ENCODE peak calls at places on chromosomes 12 and 14, in six cellular contexts. E is upper lobe of left lung; N is naive thymus-derived CD4-positive, alpha-beta T cell; D is foreskin keratinocyte; A is GM23248; H is DND-41. K is an unnamed sample.

GRCh38 chr12:22047495-22047894 is 1.5 kb downstream of the CMAS start:
- DNase-seq in E (no peak), N (no peak), D (no peak), A (no peak), H (no peak), K (no peak)

GRCh38 chr14:77309122-77309521 is 11.6 kb downstream of the POMT2 start:
- DNase-seq in E (no peak), N (no peak), D (no peak), A (no peak), H (no peak), K (no peak)

GRCh38 chr14:91693342-91693741 is 38.5 kb downstream of the CATSPERB start:
- DNase-seq in E (no peak), N (no peak), D (peak; percentile 80), A (peak; percentile 90), H (no peak), K (no peak)

GRCh38 chr12:81668475-81668874 is 90.7 kb downstream of the PPFIA2 start:
- DNase-seq in E (no peak), N (no peak), D (peak; percentile 88), A (peak; percentile 94), H (no peak), K (no peak)

GRCh38 chr12:40209886-40210285 is 14.9 kb upstream of the LRRK2 start:
- DNase-seq in E (no peak), N (no peak), D (no peak), A (no peak), H (no peak), K (no peak)

GRCh38 chr14:51540364-51540763 is 111.3 kb upstream of the FRMD6 start:
- DNase-seq in E (no peak), N (no peak), D (peak; percentile 83), A (peak; percentile 77), H (no peak), K (no peak)

GRCh38 chr14:65250162-65250495 is 147.8 kb upstream of the MAX start:
- DNase-seq in E (no peak), N (no peak), D (no peak), A (no peak), H (no peak), K (no peak)

GRCh38 chr12:109165599-109165998 is 49.2 kb downstream of the ACACB start:
- DNase-seq in E (no peak), N (no peak), D (peak; percentile 20), A (peak; percentile 44), H (no peak), K (no peak)

GRCh38 chr14:32329146-32329545 is at the start of gene AKAP6:
- DNase-seq in E (no peak), N (no peak), D (no peak), A (peak; percentile 25), H (no peak), K (no peak)

GRCh38 chr12:60174476-60174875 is 578.6 kb downstream of the SLC16A7 start:
- DNase-seq in E (no peak), N (no peak), D (no peak), A (peak; percentile 56), H (no peak), K (no peak)

GRCh38 chr14:105891631-105892452 is 365.5 kb downstream of the TMEM121 start:
- DNase-seq in E (no peak), N (no peak), D (no peak), A (no peak), H (no peak), K (no peak)

GRCh38 chr12:96375841-96376249 is 24.4 kb downstream of the CDK17 start:
- DNase-seq in E (no peak), N (no peak), D (no peak), A (no peak), H (no peak), K (no peak)

GRCh38 chr14:103746706-103747105 is 31.1 kb downstream of the ZFYVE21 start:
- DNase-seq in E (no peak), N (no peak), D (no peak), A (peak; percentile 60), H (no peak), K (no peak)

GRCh38 chr12:78439666-78440065 is 424.9 kb upstream of the SYT1 start:
- DNase-seq in E (no peak), N (no peak), D (no peak), A (no peak), H (no peak), K (no peak)

GRCh38 chr14:21263284-21264024 is 5.8 kb downstream of the HNRNPC start:
- DNase-seq in E (no peak), N (no peak), D (no peak), A (peak; percentile 50), H (no peak), K (no peak)
- H3K4me1 ChIP-seq in E (peaks cover 59% of the 10 kb centered on the region), N (peaks cover 49% of the 10 kb centered on the region), D (peaks cover 39% of the 10 kb centered on the region), A (peaks cover 66% of the 10 kb centered on the region), H (peaks cover 89% of the 10 kb centered on the region), K (peaks cover 31% of the 10 kb centered on the region)

GRCh38 chr14:37590096-37590809 is 4.8 kb downstream of the FOXA1 start:
- DNase-seq in E (no peak), N (no peak), D (no peak), A (no peak), H (no peak), K (no peak)

GRCh38 chr14:37587881-37588666 is 7.0 kb downstream of the FOXA1 start:
- DNase-seq in E (peak; percentile 86), N (no peak), D (no peak), A (peak; percentile 26), H (no peak), K (peak; percentile 62)

GRCh38 chr14:37587438-37587837 is 7.6 kb downstream of the FOXA1 start:
- DNase-seq in E (no peak), N (no peak), D (no peak), A (no peak), H (no peak), K (no peak)

GRCh38 chr14:37588956-37589737 is 5.9 kb downstream of the FOXA1 start:
- DNase-seq in E (no peak), N (no peak), D (no peak), A (no peak), H (no peak), K (no peak)

DNA sequence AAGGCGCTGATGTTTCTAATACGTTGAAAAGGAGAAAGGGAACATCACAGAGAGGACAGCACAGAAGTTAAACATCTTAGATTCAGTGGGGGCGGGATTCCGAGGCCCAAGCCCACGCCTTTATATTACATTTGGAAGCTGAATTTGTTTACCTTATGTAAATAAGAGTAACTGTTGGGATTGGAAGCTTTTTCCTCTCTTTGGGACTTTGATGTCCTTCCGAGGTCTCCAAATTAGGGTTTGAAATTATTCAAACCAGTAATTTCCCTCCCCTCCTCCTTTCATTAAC is 6.4 kb downstream of the FOXA1 start:
- DNase-seq in E (no peak), N (no peak), D (no peak), A (no peak), H (no peak), K (no peak)
- H3K4me1 ChIP-seq in E (peaks cover 30% of the 10 kb centered on the region), N (no peaks in the 10 kb centered on the region), D (no peaks in the 10 kb centered on the region), A (no peaks in the 10 kb centered on the region), H (no peaks in the 10 kb centered on the region), K (no peaks in the 10 kb centered on the region)

GRCh38 chr12:53182836-53183235 is 2.1 kb upstream of the CSAD start:
- DNase-seq in E (no peak), N (no peak), D (no peak), A (peak; percentile 47), H (no peak), K (no peak)

GRCh38 chr12:53179694-53180269 is 740 bp upstream of the ZNF740 start:
- DNase-seq in E (no peak), N (no peak), D (peak; percentile 39), A (no peak), H (no peak), K (no peak)

GRCh38 chr12:53181935-53182334 is 1.2 kb upstream of the CSAD start:
- DNase-seq in E (no peak), N (no peak), D (no peak), A (peak; percentile 27), H (no peak), K (no peak)

GRCh38 chr12:53180931-53181645 is 363 bp upstream of the CSAD start:
- DNase-seq in E (peak; percentile 95), N (no peak), D (peak; percentile 41), A (peak; percentile 85), H (peak; percentile 85), K (peak; percentile 84)

GRCh38 chr12:53180270-53180930 is at the start of the genes CSAD and ZNF740:
- DNase-seq in E (peak; percentile 99), N (peak; percentile 97), D (peak; percentile 94), A (peak; percentile 99), H (peak; percentile 99), K (peak; percentile 97)
- H3K4me1 ChIP-seq in E (peaks cover 38% of the 10 kb centered on the region), N (peaks cover 30% of the 10 kb centered on the region), D (peaks cover 9% of the 10 kb centered on the region), A (peaks cover 35% of the 10 kb centered on the region), H (peaks cover 43% of the 10 kb centered on the region), K (peaks cover 28% of the 10 kb centered on the region)

GRCh38 chr12:106142591-106143261 is 4.0 kb upstream of the NUAK1 start:
- DNase-seq in E (no peak), N (no peak), D (no peak), A (no peak), H (no peak), K (no peak)
- H3K4me1 ChIP-seq in E (peaks cover 22% of the 10 kb centered on the region), N (no peaks in the 10 kb centered on the region), D (peaks cover 26% of the 10 kb centered on the region), A (peaks cover 32% of the 10 kb centered on the region), H (no peaks in the 10 kb centered on the region), K (peaks cover 9% of the 10 kb centered on the region)

GRCh38 chr14:56135001-56135400 is 16.8 kb downstream of the PELI2 start:
- DNase-seq in E (no peak), N (no peak), D (no peak), A (peak; percentile 25), H (no peak), K (peak; percentile 68)
- H3K4me1 ChIP-seq in E (peaks cover 11% of the 10 kb centered on the region), N (no peaks in the 10 kb centered on the region), D (peaks cover 4% of the 10 kb centered on the region), A (peaks cover 4% of the 10 kb centered on the region), H (peaks cover 78% of the 10 kb centered on the region), K (peaks cover 78% of the 10 kb centered on the region)

DNA sequence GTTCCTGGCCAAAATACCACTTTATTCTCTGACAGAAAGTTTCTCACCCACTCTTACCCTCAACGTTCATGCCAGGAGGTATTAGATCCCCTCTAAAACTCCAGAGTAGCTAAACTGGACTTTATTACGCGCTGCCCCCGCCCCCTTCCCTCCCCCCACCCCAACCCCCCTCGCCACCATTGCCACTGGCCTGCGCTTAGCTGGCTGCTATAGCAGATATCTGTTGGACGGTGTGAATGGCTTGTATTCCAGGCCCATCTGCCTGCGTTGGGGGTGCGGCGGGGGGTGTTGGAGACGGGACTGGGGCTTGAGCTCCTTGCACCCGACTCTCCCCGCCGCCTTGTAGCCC is 564 bp upstream of the THTPA start:
- DNase-seq in E (no peak), N (no peak), D (no peak), A (no peak), H (no peak), K (no peak)
- H3K4me1 ChIP-seq in E (peaks cover 26% of the 10 kb centered on the region), N (peaks cover 22% of the 10 kb centered on the region), D (no peaks in the 10 kb centered on the region), A (peaks cover 17% of the 10 kb centered on the region), H (peaks cover 49% of the 10 kb centered on the region), K (peaks cover 11% of the 10 kb centered on the region)

GRCh38 chr14:95025218-95025617 is 132.1 kb downstream of the DICER1 start:
- DNase-seq in E (no peak), N (no peak), D (no peak), A (peak; percentile 8), H (no peak), K (no peak)

GRCh38 chr14:95024380-95024779 is 132.9 kb downstream of the DICER1 start:
- DNase-seq in E (no peak), N (no peak), D (no peak), A (no peak), H (no peak), K (no peak)

GRCh38 chr14:95025941-95026340 is 131.4 kb downstream of the DICER1 start:
- DNase-seq in E (no peak), N (no peak), D (no peak), A (no peak), H (no peak), K (no peak)

GRCh38 chr14:95023115-95023514 is 134.2 kb downstream of the DICER1 start:
- DNase-seq in E (no peak), N (no peak), D (no peak), A (no peak), H (no peak), K (no peak)

GRCh38 chr14:95023886-95024285 is 133.4 kb downstream of the DICER1 start:
- DNase-seq in E (no peak), N (no peak), D (no peak), A (peak; percentile 67), H (no peak), K (peak; percentile 15)
- H3K4me1 ChIP-seq in E (no peaks in the 10 kb centered on the region), N (no peaks in the 10 kb centered on the region), D (no peaks in the 10 kb centered on the region), A (peaks cover 3% of the 10 kb centered on the region), H (no peaks in the 10 kb centered on the region), K (no peaks in the 10 kb centered on the region)

K was measured in pancreas.